ENCODE peak calls at places on chromosomes 1 and 21, in five cellular contexts. One of them, this sample, is unnamed.

GRCh38 chr1:23196627-23197328 is 20.5 kb downstream of the HTR1D start:
- DNase-seq in K562: no peak
- DNase-seq in HCT116: peak
- DNase-seq in GM23248: peak
- DNase-seq in PC-3: peak
- DNase-seq in this sample: no peak

GRCh38 chr21:34524671-34525601 is 12.9 kb upstream of the KCNE1 start:
- DNase-seq in K562: no peak
- DNase-seq in HCT116: no peak
- DNase-seq in GM23248: peak
- DNase-seq in PC-3: peak
- DNase-seq in this sample: no peak

GRCh38 chr1:172909606-172910326 is 141.0 kb downstream of the TNFSF18 start:
- DNase-seq in K562: no peak
- DNase-seq in HCT116: no peak
- DNase-seq in GM23248: peak
- DNase-seq in PC-3: peak
- DNase-seq in this sample: no peak

GRCh38 chr1:226035915-226036314 is 26.6 kb upstream of the H3-3A start:
- DNase-seq in K562: no peak
- DNase-seq in HCT116: no peak
- DNase-seq in GM23248: no peak
- DNase-seq in PC-3: no peak
- DNase-seq in this sample: no peak

GRCh38 chr1:174337000-174337681 is 110.6 kb upstream of the GPR52 start:
- DNase-seq in K562: no peak
- DNase-seq in HCT116: no peak
- DNase-seq in GM23248: no peak
- DNase-seq in PC-3: no peak
- DNase-seq in this sample: no peak

GRCh38 chr1:80155371-80155770 is 1148.8 kb upstream of the ADGRL4 start:
- DNase-seq in K562: no peak
- DNase-seq in HCT116: peak
- DNase-seq in GM23248: no peak
- DNase-seq in PC-3: peak
- DNase-seq in this sample: no peak

GRCh38 chr1:154352581-154353459 is 27.5 kb downstream of the ATP8B2 start:
- DNase-seq in K562: peak
- DNase-seq in HCT116: no peak
- DNase-seq in GM23248: peak
- DNase-seq in PC-3: peak
- DNase-seq in this sample: no peak

GRCh38 chr1:208217774-208218173 is 26.4 kb downstream of the PLXNA2 start:
- DNase-seq in K562: no peak
- DNase-seq in HCT116: no peak
- DNase-seq in GM23248: no peak
- DNase-seq in PC-3: no peak
- DNase-seq in this sample: no peak

GRCh38 chr21:27536319-27536718 is 569.4 kb upstream of the ADAMTS5 start:
- DNase-seq in K562: no peak
- DNase-seq in HCT116: no peak
- DNase-seq in GM23248: peak
- DNase-seq in PC-3: no peak
- DNase-seq in this sample: no peak

GRCh38 chr1:154878371-154879355 is 8.6 kb upstream of the KCNN3 start:
- DNase-seq in K562: peak
- DNase-seq in HCT116: peak
- DNase-seq in GM23248: peak
- DNase-seq in PC-3: peak
- DNase-seq in this sample: no peak

GRCh38 chr1:224644553-224645154 is 28.5 kb downstream of the CNIH3 start:
- DNase-seq in K562: peak
- DNase-seq in HCT116: peak
- DNase-seq in GM23248: peak
- DNase-seq in PC-3: peak
- DNase-seq in this sample: peak

GRCh38 chr1:226973371-226973897 is 33.3 kb downstream of the COQ8A start:
- DNase-seq in K562: no peak
- DNase-seq in HCT116: no peak
- DNase-seq in GM23248: no peak
- DNase-seq in PC-3: no peak
- DNase-seq in this sample: no peak

GRCh38 chr1:107953551-107953950 is 11.4 kb downstream of the VAV3 start:
- DNase-seq in K562: no peak
- DNase-seq in HCT116: no peak
- DNase-seq in GM23248: no peak
- DNase-seq in PC-3: no peak
- DNase-seq in this sample: no peak

GRCh38 chr1:101203812-101204540 is 32.8 kb upstream of the S1PR1 start:
- DNase-seq in K562: no peak
- DNase-seq in HCT116: no peak
- DNase-seq in GM23248: peak
- DNase-seq in PC-3: peak
- DNase-seq in this sample: peak

GRCh38 chr1:171739646-171740045 is 2.2 kb downstream of the VAMP4 start:
- DNase-seq in K562: no peak
- DNase-seq in HCT116: no peak
- DNase-seq in GM23248: peak
- DNase-seq in PC-3: peak
- DNase-seq in this sample: no peak

GRCh38 chr1:222749927-222750326 is 12.9 kb downstream of the FAM177B start:
- DNase-seq in K562: no peak
- DNase-seq in HCT116: no peak
- DNase-seq in GM23248: no peak
- DNase-seq in PC-3: peak
- DNase-seq in this sample: no peak

GRCh38 chr1:50228871-50229384 is 120.2 kb downstream of the ELAVL4 start:
- DNase-seq in K562: no peak
- DNase-seq in HCT116: no peak
- DNase-seq in GM23248: no peak
- DNase-seq in PC-3: peak
- DNase-seq in this sample: no peak

GRCh38 chr21:44914176-44914874 is 6.4 kb downstream of the ITGB2 start:
- DNase-seq in K562: no peak
- DNase-seq in HCT116: no peak
- DNase-seq in GM23248: no peak
- DNase-seq in PC-3: no peak
- DNase-seq in this sample: no peak

GRCh38 chr1:215719569-215719968 is 152.5 kb downstream of the KCTD3 start:
- DNase-seq in K562: no peak
- DNase-seq in HCT116: no peak
- DNase-seq in GM23248: peak
- DNase-seq in PC-3: peak
- DNase-seq in this sample: no peak

GRCh38 chr1:9009438-9010366 is 16.5 kb downstream of the SLC2A7 start:
- DNase-seq in K562: peak
- DNase-seq in HCT116: no peak
- DNase-seq in GM23248: peak
- DNase-seq in PC-3: peak
- DNase-seq in this sample: no peak

GRCh38 chr1:45093334-45093733 is 81.3 kb downstream of the UROD start:
- DNase-seq in K562: no peak
- DNase-seq in HCT116: no peak
- DNase-seq in GM23248: no peak
- DNase-seq in PC-3: no peak
- DNase-seq in this sample: no peak

GRCh38 chr1:236736761-236737160 is 50.5 kb downstream of the ACTN2 start:
- DNase-seq in K562: no peak
- DNase-seq in HCT116: no peak
- DNase-seq in GM23248: no peak
- DNase-seq in PC-3: no peak
- DNase-seq in this sample: no peak
- TF ChIP-seq EZH2 in K562: no peak
- TF ChIP-seq EZH2 in HCT116: no peak
- TF ChIP-seq EZH2 in GM23248: no peak
- TF ChIP-seq EZH2 in PC-3: no peak
- TF ChIP-seq EZH2 in this sample: no peak

GRCh38 chr1:160066829-160067720 is 2.9 kb downstream of the KCNJ10 start:
- DNase-seq in K562: no peak
- DNase-seq in HCT116: no peak
- DNase-seq in GM23248: no peak
- DNase-seq in PC-3: no peak
- DNase-seq in this sample: no peak

GRCh38 chr1:160068231-160068630 is 1.7 kb downstream of the KCNJ10 start:
- DNase-seq in K562: no peak
- DNase-seq in HCT116: no peak
- DNase-seq in GM23248: no peak
- DNase-seq in PC-3: no peak
- DNase-seq in this sample: no peak

GRCh38 chr1:160070243-160071163 is 543 bp upstream of the KCNJ10 start:
- DNase-seq in K562: peak
- DNase-seq in HCT116: no peak
- DNase-seq in GM23248: peak
- DNase-seq in PC-3: peak
- DNase-seq in this sample: no peak

GRCh38 chr1:160071289-160071688 is 1.3 kb upstream of the KCNJ10 start:
- DNase-seq in K562: no peak
- DNase-seq in HCT116: no peak
- DNase-seq in GM23248: no peak
- DNase-seq in PC-3: no peak
- DNase-seq in this sample: no peak

DNA sequence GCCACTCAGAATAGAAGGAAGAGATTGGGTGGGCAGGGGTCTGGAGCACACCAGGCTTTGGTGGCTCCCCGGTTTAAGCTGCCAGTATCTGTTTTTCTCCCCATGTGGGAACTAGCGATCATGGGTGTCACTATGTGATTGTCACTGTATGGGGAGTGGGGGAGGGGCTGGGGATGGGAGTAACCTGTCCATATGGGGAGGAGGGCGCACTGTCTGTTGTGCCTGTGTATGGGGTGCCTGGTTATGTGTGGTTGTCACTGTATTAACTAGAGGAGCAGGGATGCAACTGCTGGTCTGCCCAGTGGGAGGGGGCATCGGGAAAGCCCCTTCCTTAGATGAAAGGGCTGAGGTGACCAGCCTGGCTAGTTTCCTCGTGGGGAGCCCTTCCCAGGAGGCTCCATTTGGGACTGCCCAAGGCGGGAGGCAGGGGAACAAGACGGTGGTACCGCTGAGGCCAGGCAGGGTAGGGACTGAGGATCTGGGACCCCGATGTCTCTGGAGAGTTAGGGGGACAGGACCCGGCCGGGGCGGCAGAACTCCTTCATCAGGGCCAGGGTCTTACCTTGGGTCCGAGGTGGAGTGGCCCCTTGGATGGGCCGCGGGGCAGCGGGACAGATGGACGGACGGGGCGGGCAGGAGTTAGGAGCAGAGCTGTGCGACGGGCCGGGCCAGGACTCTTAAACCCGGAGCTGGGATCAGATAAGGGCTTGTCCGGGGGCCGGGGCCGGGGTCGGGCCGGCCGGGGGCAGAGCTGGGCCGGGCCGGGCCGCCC is at the start of gene KCNJ10:
- DNase-seq in K562: no peak
- DNase-seq in HCT116: no peak
- DNase-seq in GM23248: peak
- DNase-seq in PC-3: no peak
- DNase-seq in this sample: no peak
- H3K9ac ChIP-seq in K562: peak
- H3K9ac ChIP-seq in HCT116: no peak
- H3K9ac ChIP-seq in GM23248: peak
- H3K9ac ChIP-seq in PC-3: no peak
- H3K9ac ChIP-seq in this sample: no peak

DNA sequence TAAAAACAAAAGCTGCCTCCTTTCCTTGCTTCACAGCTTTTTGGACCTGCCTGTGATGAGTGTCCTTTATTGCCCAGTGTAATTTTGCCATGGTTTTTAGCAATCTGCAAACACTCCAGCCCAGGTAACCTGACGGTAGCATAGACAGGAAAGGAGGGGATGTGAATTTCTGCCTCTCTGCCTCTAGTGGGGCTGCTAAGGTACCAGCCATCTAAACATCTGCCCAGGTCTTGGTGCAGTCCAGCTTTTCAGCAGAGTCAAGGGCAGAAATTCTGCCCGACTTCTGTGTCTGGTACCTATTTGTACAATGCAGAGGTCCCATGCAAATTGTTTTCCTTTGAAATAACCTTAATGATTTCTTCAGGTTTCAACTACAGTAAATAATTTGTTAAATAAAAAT is 371.4 kb downstream of the KIF26B start:
- DNase-seq in K562: no peak
- DNase-seq in HCT116: no peak
- DNase-seq in GM23248: no peak
- DNase-seq in PC-3: no peak
- DNase-seq in this sample: no peak
- H3K4me3 ChIP-seq in K562: no peak
- H3K4me3 ChIP-seq in HCT116: no peak
- H3K4me3 ChIP-seq in GM23248: no peak
- H3K4me3 ChIP-seq in PC-3: no peak
- H3K4me3 ChIP-seq in this sample: no peak

DNA sequence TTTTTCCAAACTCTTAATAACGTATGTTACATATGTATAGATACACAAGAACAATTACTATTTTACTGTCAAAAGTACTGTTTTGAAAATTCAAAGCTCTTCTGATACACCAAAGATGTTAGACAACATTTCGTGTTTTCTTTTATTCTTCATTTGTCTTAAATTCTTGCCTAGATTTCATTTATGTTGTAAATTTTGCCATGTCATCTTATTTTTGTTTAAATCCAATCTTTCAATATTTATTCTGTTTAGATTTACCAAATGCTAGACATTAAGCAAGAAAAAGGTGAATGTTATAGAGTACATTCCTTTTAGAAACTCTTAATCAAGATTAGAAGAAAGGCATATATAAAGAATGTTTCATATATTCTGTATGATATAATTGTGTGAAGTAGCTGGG is 876.9 kb downstream of the KCNT2 start:
- DNase-seq in K562: no peak
- DNase-seq in HCT116: no peak
- DNase-seq in GM23248: no peak
- DNase-seq in PC-3: no peak
- DNase-seq in this sample: no peak
- TF ChIP-seq EZH2 in K562: no peak
- TF ChIP-seq EZH2 in HCT116: no peak
- TF ChIP-seq EZH2 in GM23248: no peak
- TF ChIP-seq EZH2 in PC-3: no peak
- TF ChIP-seq EZH2 in this sample: no peak